ENCODE peak calls at places on chromosomes 11 and 22, in five cellular contexts. One of them, this sample, is unnamed.
A peak's percentile ranks its signal among the peaks of the same experiment; 100 is the strongest.

GRCh38 chr22:37932821-37933578 is 20.4 kb downstream of the C22orf23 start:
- DNase-seq in EL: no peak
- DNase-seq in lower leg skin: no peak
- DNase-seq in NCI-H1417: no peak
- DNase-seq in stimulated activated CD4-positive, alpha-beta T cell treated with anti-CD3 and anti-CD28 coated beads, Interleukin-12 subunit alpha, Interleukin-12 subunit beta, amount 100 ng/mL, for 4 hours: no peak
- DNase-seq in this sample: no peak

GRCh38 chr22:39220450-39220849 is 24.3 kb downstream of the PDGFB start:
- DNase-seq in EL: no peak
- DNase-seq in lower leg skin: no peak
- DNase-seq in NCI-H1417: no peak
- DNase-seq in stimulated activated CD4-positive, alpha-beta T cell treated with anti-CD3 and anti-CD28 coated beads, Interleukin-12 subunit alpha, Interleukin-12 subunit beta, amount 100 ng/mL, for 4 hours: no peak
- DNase-seq in this sample: no peak

GRCh38 chr22:49365910-49366309 is 461.8 kb downstream of the BRD1 start:
- DNase-seq in EL: no peak
- DNase-seq in lower leg skin: no peak
- DNase-seq in NCI-H1417: no peak
- DNase-seq in stimulated activated CD4-positive, alpha-beta T cell treated with anti-CD3 and anti-CD28 coated beads, Interleukin-12 subunit alpha, Interleukin-12 subunit beta, amount 100 ng/mL, for 4 hours: no peak
- DNase-seq in this sample: no peak

GRCh38 chr11:11973361-11973800 is 35.0 kb downstream of the DKK3 start:
- DNase-seq in EL: peak; percentile 49
- DNase-seq in lower leg skin: peak; percentile 53
- DNase-seq in NCI-H1417: no peak
- DNase-seq in stimulated activated CD4-positive, alpha-beta T cell treated with anti-CD3 and anti-CD28 coated beads, Interleukin-12 subunit alpha, Interleukin-12 subunit beta, amount 100 ng/mL, for 4 hours: no peak
- DNase-seq in this sample: no peak

GRCh38 chr22:49685686-49686085 is 142.0 kb downstream of the BRD1 start:
- DNase-seq in EL: no peak
- DNase-seq in lower leg skin: no peak
- DNase-seq in NCI-H1417: no peak
- DNase-seq in stimulated activated CD4-positive, alpha-beta T cell treated with anti-CD3 and anti-CD28 coated beads, Interleukin-12 subunit alpha, Interleukin-12 subunit beta, amount 100 ng/mL, for 4 hours: no peak
- DNase-seq in this sample: no peak

GRCh38 chr11:119700536-119701346 is 28.3 kb downstream of the NECTIN1 start:
- DNase-seq in EL: peak; percentile 33
- DNase-seq in lower leg skin: no peak
- DNase-seq in NCI-H1417: peak; percentile 58
- DNase-seq in stimulated activated CD4-positive, alpha-beta T cell treated with anti-CD3 and anti-CD28 coated beads, Interleukin-12 subunit alpha, Interleukin-12 subunit beta, amount 100 ng/mL, for 4 hours: no peak
- DNase-seq in this sample: no peak

GRCh38 chr11:75406338-75406777 is 7.0 kb downstream of the RPS3 start:
- DNase-seq in EL: peak; percentile 58
- DNase-seq in lower leg skin: no peak
- DNase-seq in NCI-H1417: no peak
- DNase-seq in stimulated activated CD4-positive, alpha-beta T cell treated with anti-CD3 and anti-CD28 coated beads, Interleukin-12 subunit alpha, Interleukin-12 subunit beta, amount 100 ng/mL, for 4 hours: no peak
- DNase-seq in this sample: no peak

GRCh38 chr22:45638834-45639746 is 32.5 kb upstream of the ATXN10 start:
- DNase-seq in EL: peak; percentile 54
- DNase-seq in lower leg skin: peak; percentile 53
- DNase-seq in NCI-H1417: peak; percentile 78
- DNase-seq in stimulated activated CD4-positive, alpha-beta T cell treated with anti-CD3 and anti-CD28 coated beads, Interleukin-12 subunit alpha, Interleukin-12 subunit beta, amount 100 ng/mL, for 4 hours: no peak
- DNase-seq in this sample: no peak

GRCh38 chr11:134385774-134386565 is 26.1 kb downstream of the B3GAT1 start:
- DNase-seq in EL: no peak
- DNase-seq in lower leg skin: no peak
- DNase-seq in NCI-H1417: peak; percentile 95
- DNase-seq in stimulated activated CD4-positive, alpha-beta T cell treated with anti-CD3 and anti-CD28 coated beads, Interleukin-12 subunit alpha, Interleukin-12 subunit beta, amount 100 ng/mL, for 4 hours: no peak
- DNase-seq in this sample: no peak

GRCh38 chr11:119470316-119471266 is 47.6 kb upstream of the THY1 start:
- DNase-seq in EL: peak; percentile 88
- DNase-seq in lower leg skin: peak; percentile 69
- DNase-seq in NCI-H1417: no peak
- DNase-seq in stimulated activated CD4-positive, alpha-beta T cell treated with anti-CD3 and anti-CD28 coated beads, Interleukin-12 subunit alpha, Interleukin-12 subunit beta, amount 100 ng/mL, for 4 hours: no peak
- DNase-seq in this sample: no peak

GRCh38 chr11:20609727-20610707 is 10.6 kb downstream of the SLC6A5 start:
- DNase-seq in EL: peak; percentile 66
- DNase-seq in lower leg skin: peak; percentile 40
- DNase-seq in NCI-H1417: peak; percentile 94
- DNase-seq in stimulated activated CD4-positive, alpha-beta T cell treated with anti-CD3 and anti-CD28 coated beads, Interleukin-12 subunit alpha, Interleukin-12 subunit beta, amount 100 ng/mL, for 4 hours: peak; percentile 52
- DNase-seq in this sample: peak; percentile 16

GRCh38 chr11:120056301-120057027 is 81.4 kb downstream of the TRIM29 start:
- DNase-seq in EL: no peak
- DNase-seq in lower leg skin: no peak
- DNase-seq in NCI-H1417: no peak
- DNase-seq in stimulated activated CD4-positive, alpha-beta T cell treated with anti-CD3 and anti-CD28 coated beads, Interleukin-12 subunit alpha, Interleukin-12 subunit beta, amount 100 ng/mL, for 4 hours: no peak
- DNase-seq in this sample: no peak

GRCh38 chr11:63961608-63962412 is 12.6 kb upstream of the COX8A start:
- DNase-seq in EL: no peak
- DNase-seq in lower leg skin: peak; percentile 57
- DNase-seq in NCI-H1417: peak; percentile 81
- DNase-seq in stimulated activated CD4-positive, alpha-beta T cell treated with anti-CD3 and anti-CD28 coated beads, Interleukin-12 subunit alpha, Interleukin-12 subunit beta, amount 100 ng/mL, for 4 hours: no peak
- DNase-seq in this sample: no peak

GRCh38 chr11:122727101-122727929 is 71.8 kb downstream of the UBASH3B start:
- DNase-seq in EL: no peak
- DNase-seq in lower leg skin: no peak
- DNase-seq in NCI-H1417: no peak
- DNase-seq in stimulated activated CD4-positive, alpha-beta T cell treated with anti-CD3 and anti-CD28 coated beads, Interleukin-12 subunit alpha, Interleukin-12 subunit beta, amount 100 ng/mL, for 4 hours: no peak
- DNase-seq in this sample: no peak

GRCh38 chr11:75233688-75234295 is 6.8 kb upstream of the TPBGL start:
- DNase-seq in EL: peak; percentile 59
- DNase-seq in lower leg skin: no peak
- DNase-seq in NCI-H1417: no peak
- DNase-seq in stimulated activated CD4-positive, alpha-beta T cell treated with anti-CD3 and anti-CD28 coated beads, Interleukin-12 subunit alpha, Interleukin-12 subunit beta, amount 100 ng/mL, for 4 hours: no peak
- DNase-seq in this sample: no peak

GRCh38 chr11:3901249-3902025 is 46.0 kb downstream of the STIM1 start:
- DNase-seq in EL: no peak
- DNase-seq in lower leg skin: no peak
- DNase-seq in NCI-H1417: no peak
- DNase-seq in stimulated activated CD4-positive, alpha-beta T cell treated with anti-CD3 and anti-CD28 coated beads, Interleukin-12 subunit alpha, Interleukin-12 subunit beta, amount 100 ng/mL, for 4 hours: no peak
- DNase-seq in this sample: no peak

GRCh38 chr11:47631473-47631872 is 10.9 kb downstream of the MTCH2 start:
- DNase-seq in EL: no peak
- DNase-seq in lower leg skin: no peak
- DNase-seq in NCI-H1417: no peak
- DNase-seq in stimulated activated CD4-positive, alpha-beta T cell treated with anti-CD3 and anti-CD28 coated beads, Interleukin-12 subunit alpha, Interleukin-12 subunit beta, amount 100 ng/mL, for 4 hours: no peak
- DNase-seq in this sample: no peak

GRCh38 chr11:133821776-133822175 is 23.5 kb downstream of the SPATA19 start:
- DNase-seq in EL: no peak
- DNase-seq in lower leg skin: no peak
- DNase-seq in NCI-H1417: peak; percentile 69
- DNase-seq in stimulated activated CD4-positive, alpha-beta T cell treated with anti-CD3 and anti-CD28 coated beads, Interleukin-12 subunit alpha, Interleukin-12 subunit beta, amount 100 ng/mL, for 4 hours: no peak
- DNase-seq in this sample: no peak

GRCh38 chr11:65425105-65425970 is 2.7 kb downstream of the NEAT1 start:
- DNase-seq in EL: peak; percentile 81
- DNase-seq in lower leg skin: no peak
- DNase-seq in NCI-H1417: no peak
- DNase-seq in stimulated activated CD4-positive, alpha-beta T cell treated with anti-CD3 and anti-CD28 coated beads, Interleukin-12 subunit alpha, Interleukin-12 subunit beta, amount 100 ng/mL, for 4 hours: peak; percentile 62
- DNase-seq in this sample: peak; percentile 70

GRCh38 chr11:31815743-31816466 is 4.8 kb upstream of the PAX6 start:
- DNase-seq in EL: no peak
- DNase-seq in lower leg skin: no peak
- DNase-seq in NCI-H1417: no peak
- DNase-seq in stimulated activated CD4-positive, alpha-beta T cell treated with anti-CD3 and anti-CD28 coated beads, Interleukin-12 subunit alpha, Interleukin-12 subunit beta, amount 100 ng/mL, for 4 hours: no peak
- DNase-seq in this sample: no peak

GRCh38 chr11:97537407-97538150 is 1147.8 kb downstream of the JRKL start:
- DNase-seq in EL: no peak
- DNase-seq in lower leg skin: no peak
- DNase-seq in NCI-H1417: no peak
- DNase-seq in stimulated activated CD4-positive, alpha-beta T cell treated with anti-CD3 and anti-CD28 coated beads, Interleukin-12 subunit alpha, Interleukin-12 subunit beta, amount 100 ng/mL, for 4 hours: no peak
- DNase-seq in this sample: no peak

GRCh38 chr11:68998390-68998911 is 14.6 kb downstream of the MRGPRF start:
- DNase-seq in EL: peak; percentile 11
- DNase-seq in lower leg skin: no peak
- DNase-seq in NCI-H1417: peak; percentile 40
- DNase-seq in stimulated activated CD4-positive, alpha-beta T cell treated with anti-CD3 and anti-CD28 coated beads, Interleukin-12 subunit alpha, Interleukin-12 subunit beta, amount 100 ng/mL, for 4 hours: no peak
- DNase-seq in this sample: no peak

GRCh38 chr11:27440090-27440489 is 32.5 kb downstream of the LGR4 start:
- DNase-seq in EL: no peak
- DNase-seq in lower leg skin: no peak
- DNase-seq in NCI-H1417: no peak
- DNase-seq in stimulated activated CD4-positive, alpha-beta T cell treated with anti-CD3 and anti-CD28 coated beads, Interleukin-12 subunit alpha, Interleukin-12 subunit beta, amount 100 ng/mL, for 4 hours: no peak
- DNase-seq in this sample: no peak

GRCh38 chr11:69449320-69450063 is 32.0 kb upstream of the LINC01488 start:
- DNase-seq in EL: peak; percentile 78
- DNase-seq in lower leg skin: no peak
- DNase-seq in NCI-H1417: no peak
- DNase-seq in stimulated activated CD4-positive, alpha-beta T cell treated with anti-CD3 and anti-CD28 coated beads, Interleukin-12 subunit alpha, Interleukin-12 subunit beta, amount 100 ng/mL, for 4 hours: no peak
- DNase-seq in this sample: no peak

GRCh38 chr11:12276356-12276755 is 101.0 kb upstream of the PARVA start:
- DNase-seq in EL: no peak
- DNase-seq in lower leg skin: no peak
- DNase-seq in NCI-H1417: peak; percentile 96
- DNase-seq in stimulated activated CD4-positive, alpha-beta T cell treated with anti-CD3 and anti-CD28 coated beads, Interleukin-12 subunit alpha, Interleukin-12 subunit beta, amount 100 ng/mL, for 4 hours: no peak
- DNase-seq in this sample: no peak

GRCh38 chr11:121958978-121959340 is 157.1 kb downstream of the BLID start:
- DNase-seq in EL: no peak
- DNase-seq in lower leg skin: no peak
- DNase-seq in NCI-H1417: no peak
- DNase-seq in stimulated activated CD4-positive, alpha-beta T cell treated with anti-CD3 and anti-CD28 coated beads, Interleukin-12 subunit alpha, Interleukin-12 subunit beta, amount 100 ng/mL, for 4 hours: no peak
- DNase-seq in this sample: no peak

This sample was measured in activated T-helper 9 cell treated with anti-CD3 and anti-CD28 coated beads, Interleukin-2, amount 50 U/mL, for 16 hours.